ENCODE peak calls at places on chromosomes 12 and 14, in four cellular contexts. E is occipital lobe, V is lower leg skin, Q is posterior cingulate gyrus. H is an unnamed sample.

GRCh38 chr12:94753071-94753779 is 102.9 kb upstream of the TMCC3 start:
- DNase-seq in E (no peak), V (no peak), Q (no peak), H (no peak)

GRCh38 chr12:54725233-54725843 is 77.2 kb upstream of the DCD start:
- DNase-seq in E (no peak), V (no peak), Q (no peak), H (no peak)

GRCh38 chr12:117365072-117365616 is 3.7 kb upstream of the NOS1 start:
- DNase-seq in E (no peak), V (no peak), Q (no peak), H (peak; percentile 74)

GRCh38 chr12:56366948-56367347 is 4.3 kb upstream of the APOF start:
- DNase-seq in E (no peak), V (no peak), Q (no peak), H (no peak)

GRCh38 chr14:95098984-95099599 is 58.2 kb downstream of the DICER1 start:
- DNase-seq in E (no peak), V (peak; percentile 60), Q (no peak), H (peak; percentile 64)

GRCh38 chr12:7642876-7643309 is 22.8 kb downstream of the APOBEC1 start:
- DNase-seq in E (no peak), V (no peak), Q (no peak), H (peak; percentile 19)

GRCh38 chr14:78690836-78691235 is 520.7 kb downstream of the NRXN3 start:
- DNase-seq in E (no peak), V (no peak), Q (no peak), H (no peak)

GRCh38 chr12:63068857-63069442 is 82.1 kb downstream of the AVPR1A start:
- DNase-seq in E (no peak), V (no peak), Q (no peak), H (peak; percentile 49)

GRCh38 chr14:62736426-62737043 is 308.7 kb downstream of the KCNH5 start:
- DNase-seq in E (no peak), V (no peak), Q (no peak), H (no peak)

GRCh38 chr12:52701281-52701680 is 2.0 kb downstream of the KRT77 start:
- DNase-seq in E (no peak), V (no peak), Q (no peak), H (no peak)

GRCh38 chr12:13277278-13277677 is 80.8 kb downstream of the EMP1 start:
- DNase-seq in E (no peak), V (no peak), Q (no peak), H (no peak)

GRCh38 chr12:102871014-102871413 is 46.0 kb downstream of the PAH start:
- DNase-seq in E (no peak), V (no peak), Q (no peak), H (no peak)

GRCh38 chr12:119206348-119207075 is 27.8 kb downstream of the HSPB8 start:
- DNase-seq in E (no peak), V (no peak), Q (no peak), H (no peak)

GRCh38 chr12:27344760-27345159 is 12.1 kb downstream of the BMAL2 start:
- DNase-seq in E (no peak), V (no peak), Q (no peak), H (no peak)

GRCh38 chr12:63151898-63152700 is 1.1 kb upstream of the AVPR1A start:
- DNase-seq in E (peak; percentile 14), V (peak; percentile 29), Q (no peak), H (peak; percentile 70)

GRCh38 chr14:61260939-61261776 is 20.0 kb downstream of the TMEM30B start:
- DNase-seq in E (no peak), V (no peak), Q (no peak), H (no peak)

GRCh38 chr14:33693237-33693636 is 257.6 kb downstream of the EGLN3 start:
- DNase-seq in E (no peak), V (no peak), Q (no peak), H (no peak)

GRCh38 chr12:42696424-42697149 is 107.0 kb upstream of the PRICKLE1 start:
- DNase-seq in E (no peak), V (peak; percentile 83), Q (no peak), H (no peak)

GRCh38 chr14:59632381-59632780 is 55.8 kb upstream of the CCDC175 start:
- DNase-seq in E (no peak), V (no peak), Q (no peak), H (no peak)

GRCh38 chr14:100522616-100523021 is 64.6 kb downstream of the BEGAIN start:
- DNase-seq in E (no peak), V (peak; percentile 8), Q (no peak), H (no peak)

GRCh38 chr12:116697305-116698130 is 40.4 kb downstream of the SPRING1 start:
- DNase-seq in E (no peak), V (no peak), Q (no peak), H (peak; percentile 80)

GRCh38 chr12:16594796-16595195 is 11.2 kb downstream of the LMO3 start:
- DNase-seq in E (no peak), V (no peak), Q (no peak), H (no peak)

GRCh38 chr14:50620341-50620740 is 47.8 kb downstream of the SAV1 start:
- DNase-seq in E (no peak), V (no peak), Q (no peak), H (no peak)

GRCh38 chr14:77052281-77053044 is 24.0 kb upstream of the IRF2BPL start:
- DNase-seq in E (no peak), V (no peak), Q (no peak), H (no peak)

GRCh38 chr12:123388948-123389559 is 5.1 kb downstream of the KMT5A start:
- DNase-seq in E (no peak), V (no peak), Q (no peak), H (no peak)

GRCh38 chr12:80846930-80847329 is 90.8 kb downstream of the LIN7A start:
- DNase-seq in E (no peak), V (no peak), Q (no peak), H (no peak)

GRCh38 chr14:76682367-76682766 is 78.9 kb upstream of the VASH1 start:
- DNase-seq in E (no peak), V (no peak), Q (no peak), H (no peak)

GRCh38 chr12:102059343-102059742 is 2.4 kb downstream of the WASHC3 start:
- DNase-seq in E (no peak), V (no peak), Q (no peak), H (no peak)

GRCh38 chr12:130479401-130480125 is 141.9 kb downstream of the PIWIL1 start:
- DNase-seq in E (no peak), V (no peak), Q (no peak), H (no peak)

GRCh38 chr14:35383569-35384385 is 20.8 kb downstream of the NFKBIA start:
- DNase-seq in E (no peak), V (no peak), Q (no peak), H (no peak)

GRCh38 chr14:61581955-61582615 is 113.2 kb upstream of the HIF1A start:
- DNase-seq in E (no peak), V (peak; percentile 10), Q (no peak), H (no peak)

GRCh38 chr12:67541625-67541991 is 106.9 kb upstream of the DYRK2 start:
- DNase-seq in E (no peak), V (no peak), Q (no peak), H (no peak)

GRCh38 chr12:12032771-12033588 is 37.8 kb upstream of the BCL2L14 start:
- DNase-seq in E (peak; percentile 84), V (peak; percentile 72), Q (peak; percentile 63), H (peak; percentile 88)

GRCh38 chr12:57461904-57462306 is 2.3 kb downstream of the GLI1 start:
- DNase-seq in E (no peak), V (no peak), Q (no peak), H (no peak)

GRCh38 chr14:95875831-95876768 is 532 bp upstream of the TUNAR start:
- DNase-seq in E (no peak), V (no peak), Q (no peak), H (peak; percentile 2)

GRCh38 chr14:76953196-76953945 is 75.1 kb downstream of the IRF2BPL start:
- DNase-seq in E (no peak), V (peak; percentile 68), Q (no peak), H (no peak)

GRCh38 chr14:65069874-65070709 is 32.2 kb downstream of the MAX start:
- DNase-seq in E (no peak), V (peak; percentile 71), Q (no peak), H (no peak)

GRCh38 chr12:66409195-66409871 is 107.0 kb downstream of the HELB start:
- DNase-seq in E (no peak), V (no peak), Q (no peak), H (peak; percentile 60)

H was measured in SK-N-DZ.